ENCODE peak calls at places on chromosomes 5 and 9, in four cellular contexts. R is ovary, G is kidney, M is sigmoid colon. A is an unnamed sample.

GRCh38 chr5:5629579-5629978 is 207.1 kb downstream of the ICE1 start:
- DNase-seq in R (no peak), M (no peak), G (no peak), A (peak; percentile 12)

GRCh38 chr9:128771094-128771721 is 519 bp downstream of the ZER1 start:
- DNase-seq in R (no peak), G (no peak), M (no peak), A (peak; percentile 33)

GRCh38 chr9:133492061-133493021 is 13.4 kb upstream of the SLC2A6 start:
- DNase-seq in G (peak; percentile 74), R (no peak), M (no peak), A (peak; percentile 15)

GRCh38 chr9:35687972-35688557 is 1.7 kb downstream of the TPM2 start:
- DNase-seq in G (no peak), R (no peak), M (no peak), A (no peak)

GRCh38 chr9:94676446-94677148 is 37.3 kb upstream of the FBP1 start:
- DNase-seq in M (no peak), G (no peak), R (no peak), A (no peak)

GRCh38 chr9:22139261-22139660 is 130.2 kb upstream of the CDKN2B start:
- DNase-seq in R (no peak), M (no peak), G (no peak), A (no peak)

GRCh38 chr9:13485068-13485596 is 205.6 kb upstream of the MPDZ start:
- DNase-seq in R (peak; percentile 49), M (peak; percentile 91), G (no peak), A (peak; percentile 75)

GRCh38 chr5:176739461-176740051 is 70.8 kb upstream of the UNC5A start:
- DNase-seq in M (peak; percentile 34), R (peak; percentile 20), G (no peak), A (no peak)

GRCh38 chr5:148193202-148193601 is 9.6 kb upstream of the SPINK6 start:
- DNase-seq in M (no peak), R (no peak), G (no peak), A (no peak)

GRCh38 chr9:128718475-128718874 is 5.5 kb downstream of the ZDHHC12 start:
- DNase-seq in M (no peak), R (no peak), G (peak; percentile 47), A (no peak)

GRCh38 chr9:16103613-16104012 is 550.8 kb downstream of the CCDC171 start:
- DNase-seq in G (peak; percentile 89), R (peak; percentile 89), M (peak; percentile 73), A (no peak)

GRCh38 chr5:111685969-111686368 is 71.0 kb downstream of the NREP start:
- DNase-seq in G (no peak), M (no peak), R (no peak), A (no peak)

GRCh38 chr9:95575796-95576195 is 59.0 kb upstream of the PTCH1 start:
- DNase-seq in M (no peak), R (no peak), G (no peak), A (no peak)

GRCh38 chr5:179475211-179475840 is 75.0 kb upstream of the RUFY1 start:
- DNase-seq in R (no peak), M (no peak), G (no peak), A (no peak)

GRCh38 chr9:91844170-91844569 is 105.9 kb downstream of the ROR2 start:
- DNase-seq in M (no peak), R (no peak), G (no peak), A (no peak)

GRCh38 chr5:52657231-52657645 is 130.5 kb upstream of the ITGA1 start:
- DNase-seq in G (no peak), M (no peak), R (no peak), A (peak; percentile 66)

GRCh38 chr9:21070171-21070571 is 7.6 kb downstream of the IFNB1 start:
- DNase-seq in R (peak; percentile 31), G (no peak), M (peak; percentile 80), A (peak; percentile 90)

GRCh38 chr5:135269828-135270545 is 129.0 kb downstream of the MACROH2A1 start:
- DNase-seq in M (no peak), R (no peak), G (no peak), A (no peak)

GRCh38 chr9:69573666-69574456 is 98.3 kb downstream of the APBA1 start:
- DNase-seq in R (no peak), G (no peak), M (no peak), A (peak; percentile 79)

GRCh38 chr5:56696900-56697299 is 118.4 kb upstream of the MAP3K1 start:
- DNase-seq in G (no peak), R (peak; percentile 44), M (no peak), A (no peak)

GRCh38 chr5:174501461-174502069 is 222.8 kb upstream of the MSX2 start:
- DNase-seq in G (no peak), R (no peak), M (no peak), A (no peak)

GRCh38 chr5:138789771-138790242 is 36.6 kb downstream of the CTNNA1 start:
- DNase-seq in R (no peak), G (no peak), M (no peak), A (peak; percentile 38)

GRCh38 chr5:135223404-135223803 is 175.6 kb downstream of the MACROH2A1 start:
- DNase-seq in M (peak; percentile 30), R (peak; percentile 1), G (no peak), A (no peak)

GRCh38 chr5:67493676-67494075 is 297.1 kb upstream of the CD180 start:
- DNase-seq in M (no peak), R (no peak), G (no peak), A (peak; percentile 18)

GRCh38 chr9:18296702-18297531 is 177.0 kb upstream of the ADAMTSL1 start:
- DNase-seq in R (no peak), G (no peak), M (no peak), A (peak; percentile 71)

GRCh38 chr5:37850128-37850865 is 10.5 kb upstream of the GDNF start:
- DNase-seq in M (no peak), G (no peak), R (no peak), A (peak; percentile 56)

GRCh38 chr9:84970432-84970831 is 300.9 kb downstream of the NTRK2 start:
- DNase-seq in R (no peak), M (no peak), G (no peak), A (peak; percentile 95)

GRCh38 chr9:8384126-8384525 is 584.5 kb upstream of the DMAC1 start:
- DNase-seq in R (no peak), M (no peak), G (no peak), A (no peak)

GRCh38 chr9:3244963-3245653 is 280.7 kb downstream of the RFX3 start:
- DNase-seq in G (no peak), R (no peak), M (no peak), A (no peak)

GRCh38 chr5:159456722-159457462 is 126.6 kb upstream of the IL12B start:
- DNase-seq in M (no peak), G (no peak), R (no peak), A (peak; percentile 71)

GRCh38 chr5:26582350-26583040 is 455.9 kb downstream of the CDH9 start:
- DNase-seq in G (no peak), R (no peak), M (no peak), A (peak; percentile 46)

GRCh38 chr9:3200331-3200774 is 325.4 kb downstream of the RFX3 start:
- DNase-seq in G (no peak), R (no peak), M (no peak), A (peak; percentile 48)

GRCh38 chr9:76873821-76874220 is 32.1 kb downstream of the PRUNE2 start:
- DNase-seq in R (no peak), M (no peak), G (no peak), A (no peak)

GRCh38 chr5:7873216-7873615 is 4.3 kb downstream of the MTRR start:
- DNase-seq in M (no peak), G (no peak), R (no peak), A (no peak)

GRCh38 chr9:6715755-6716643 is 41.8 kb upstream of the KDM4C start:
- DNase-seq in G (peak; percentile 84), M (peak; percentile 67), R (peak; percentile 65), A (peak; percentile 18)
- H3K4me3 ChIP-seq in G (peak overlapping the region; percentile 32), M (peak overlapping the region; percentile 47), R (peak overlapping the region; percentile 26), A (peak overlapping the region; percentile 42)

GRCh38 chr5:149636861-149637246 is 55.6 kb downstream of the ARHGEF37 start:
- DNase-seq in G (peak; percentile 84), M (peak; percentile 50), R (peak; percentile 92), A (peak; percentile 54)
- TF ChIP-seq CTCF in G (peak; percentile 95), M (peak; percentile 92), R (peak; percentile 54), A (peak; percentile 77)

GRCh38 chr5:80960531-80961375 is 590 bp downstream of the RASGRF2 start:
- DNase-seq in R (peak; percentile 68), G (peak; percentile 78), M (no peak), A (no peak)

GRCh38 chr5:80959138-80959537 is 1.0 kb upstream of the RASGRF2 start:
- DNase-seq in R (no peak), G (no peak), M (no peak), A (no peak)

GRCh38 chr5:80961376-80962281 is 1.5 kb downstream of the RASGRF2 start:
- DNase-seq in R (no peak), M (no peak), G (no peak), A (no peak)

GRCh38 chr5:80958611-80959010 is 1.6 kb upstream of the RASGRF2 start:
- DNase-seq in G (no peak), R (no peak), M (no peak), A (no peak)

DNA sequence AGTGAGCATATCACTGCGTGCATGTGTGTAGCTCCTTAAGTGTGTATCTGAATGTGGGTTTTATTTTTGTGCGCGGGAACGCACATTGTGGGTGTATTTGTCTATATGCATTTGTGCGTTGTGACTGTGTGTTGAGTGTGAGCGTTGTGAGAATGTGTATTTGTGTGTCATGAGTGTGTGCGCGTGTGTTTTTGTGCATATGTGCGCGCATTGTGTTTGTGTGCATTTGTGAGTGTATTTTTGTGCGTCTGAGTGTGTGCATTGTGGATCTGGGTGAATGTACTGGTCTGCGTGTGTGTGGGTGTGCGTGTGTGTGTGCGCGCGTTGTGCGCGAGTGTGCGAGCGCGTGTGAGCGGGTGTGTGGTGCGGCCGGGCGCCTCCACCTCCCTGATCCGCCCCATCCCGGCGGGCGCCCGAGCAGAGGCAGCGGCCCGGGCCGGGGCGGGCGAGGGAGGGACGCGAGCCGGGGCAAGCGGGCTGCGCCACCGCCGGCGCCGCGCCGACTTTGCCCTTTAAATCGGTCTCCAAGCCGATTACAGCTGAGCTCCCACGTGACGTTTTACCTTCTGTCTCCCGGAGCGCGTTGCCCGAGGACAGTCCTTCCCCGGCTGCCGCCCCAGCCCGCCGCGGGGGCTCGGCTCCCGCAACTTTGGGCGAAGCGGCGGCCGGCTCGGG is at the start of gene RASGRF2:
- DNase-seq in G (peak; percentile 75), R (peak; percentile 61), M (peak; percentile 65), A (no peak)
- H3K4me3 ChIP-seq in G (peak within 1 kb of the TSS; percentile 76), R (peak within 1 kb of the TSS; percentile 39), M (peak within 1 kb of the TSS; percentile 55), A (peak within 1 kb of the TSS; percentile 31)

GRCh38 chr5:160869962-160870521 is 18.0 kb upstream of the ATP10B start:
- DNase-seq in M (no peak), G (no peak), R (no peak), A (no peak)
- TF ChIP-seq CTCF in M (no peak), G (no peak), R (no peak), A (no peak)

GRCh38 chr5:160466889-160467554 is 45.4 kb downstream of the PTTG1 start:
- DNase-seq in G (no peak), M (no peak), R (no peak), A (no peak)
- H3K4me3 ChIP-seq in G (peak overlapping the region; percentile 2), M (peak overlapping the region; percentile 24), R (no peak overlapping the region), A (no peak overlapping the region)

GRCh38 chr5:32708949-32709348 is 2.2 kb upstream of the NPR3 start:
- DNase-seq in G (no peak), R (no peak), M (peak; percentile 56), A (no peak)
- TF ChIP-seq CTCF in G (no peak), R (no peak), M (no peak), A (no peak)